ENCODE peak calls at places on chromosomes 12 and 14, in four cellular contexts. N, P, Q and Z are unnamed samples.

GRCh38 chr12:113478351-113479011 is 6.8 kb upstream of the LHX5 start:
- DNase-seq in N (no peak), P (no peak), Q (no peak), Z (no peak)

GRCh38 chr12:116880213-116880816 is 926 bp downstream of the HRK start:
- DNase-seq in N (peak), P (peak), Q (no peak), Z (no peak)

GRCh38 chr14:49550284-49551184 is 35.6 kb downstream of the RPS29 start:
- DNase-seq in N (no peak), P (peak), Q (no peak), Z (no peak)

GRCh38 chr14:26448181-26448855 is 149.5 kb downstream of the NOVA1 start:
- DNase-seq in N (peak), P (no peak), Q (no peak), Z (no peak)

GRCh38 chr14:34931206-34931605 is 51.6 kb upstream of the SRP54 start:
- DNase-seq in N (no peak), P (no peak), Q (no peak), Z (no peak)

GRCh38 chr14:48890333-48890732 is 695.8 kb downstream of the RPS29 start:
- DNase-seq in N (no peak), P (no peak), Q (no peak), Z (no peak)

GRCh38 chr14:80784824-80785223 is 156.7 kb downstream of the CEP128 start:
- DNase-seq in N (no peak), P (peak), Q (no peak), Z (no peak)

GRCh38 chr12:62305778-62306177 is 45.6 kb downstream of the USP15 start:
- DNase-seq in N (no peak), P (no peak), Q (no peak), Z (no peak)

GRCh38 chr12:1204581-1205121 is 213.6 kb downstream of the ERC1 start:
- DNase-seq in N (no peak), P (peak), Q (no peak), Z (no peak)

GRCh38 chr12:29551879-29552278 is 54.4 kb upstream of the OVCH1 start:
- DNase-seq in N (no peak), P (no peak), Q (no peak), Z (no peak)

GRCh38 chr12:113007166-113007565 is 28.8 kb downstream of the OAS2 start:
- DNase-seq in N (no peak), P (peak), Q (no peak), Z (no peak)

GRCh38 chr12:119940881-119941280 is 48.2 kb upstream of the BICDL1 start:
- DNase-seq in N (no peak), P (peak), Q (peak), Z (no peak)

GRCh38 chr12:2341871-2342270 is 289.1 kb downstream of the CACNA1C start:
- DNase-seq in N (no peak), P (peak), Q (no peak), Z (no peak)

GRCh38 chr12:93127107-93127560 is 198.0 kb upstream of the EEA1 start:
- DNase-seq in N (no peak), P (no peak), Q (no peak), Z (no peak)

GRCh38 chr12:53048780-53049401 is 974 bp upstream of the TNS2 start:
- DNase-seq in N (peak), P (peak), Q (no peak), Z (no peak)

GRCh38 chr14:100362311-100362927 is 39.3 kb downstream of the SLC25A47 start:
- DNase-seq in N (no peak), P (peak), Q (no peak), Z (no peak)

DNA sequence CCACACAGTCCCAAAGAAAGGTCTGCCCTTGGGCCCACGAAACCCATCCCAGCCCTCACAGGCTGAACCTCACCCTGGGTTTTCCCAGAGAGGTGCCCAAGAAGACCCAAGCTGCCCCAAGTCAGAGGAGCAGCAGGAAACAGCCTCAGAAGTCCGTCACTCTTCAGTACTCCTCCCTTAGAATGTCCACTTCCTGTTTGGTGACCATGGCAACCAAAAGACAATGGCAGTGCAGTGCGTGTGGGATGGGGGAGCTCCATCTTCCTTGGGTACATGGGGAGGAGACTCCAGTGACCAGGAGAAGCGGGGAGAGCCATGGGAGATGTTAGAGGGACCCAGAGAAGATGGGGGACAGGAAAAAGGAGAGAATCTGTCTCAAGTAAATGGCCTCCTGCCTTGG is 11.3 kb downstream of the SELPLG start:
- DNase-seq in N (peak), P (peak), Q (no peak), Z (no peak)
- H2BK15ac ChIP-seq in N (no peak), P (peak), Q (peak), Z (no peak)

GRCh38 chr14:93112891-93113677 is 2.6 kb downstream of the ITPK1 start:
- DNase-seq in N (peak), P (peak), Q (no peak), Z (peak)

GRCh38 chr14:93114713-93115068 is 1.0 kb downstream of the ITPK1 start:
- DNase-seq in N (no peak), P (no peak), Q (no peak), Z (peak)

GRCh38 chr14:93113678-93114067 is 2.1 kb downstream of the ITPK1 start:
- DNase-seq in N (peak), P (no peak), Q (no peak), Z (no peak)

GRCh38 chr14:93115069-93115919 is 431 bp downstream of the ITPK1 start:
- DNase-seq in N (peak), P (peak), Q (no peak), Z (peak)

DNA sequence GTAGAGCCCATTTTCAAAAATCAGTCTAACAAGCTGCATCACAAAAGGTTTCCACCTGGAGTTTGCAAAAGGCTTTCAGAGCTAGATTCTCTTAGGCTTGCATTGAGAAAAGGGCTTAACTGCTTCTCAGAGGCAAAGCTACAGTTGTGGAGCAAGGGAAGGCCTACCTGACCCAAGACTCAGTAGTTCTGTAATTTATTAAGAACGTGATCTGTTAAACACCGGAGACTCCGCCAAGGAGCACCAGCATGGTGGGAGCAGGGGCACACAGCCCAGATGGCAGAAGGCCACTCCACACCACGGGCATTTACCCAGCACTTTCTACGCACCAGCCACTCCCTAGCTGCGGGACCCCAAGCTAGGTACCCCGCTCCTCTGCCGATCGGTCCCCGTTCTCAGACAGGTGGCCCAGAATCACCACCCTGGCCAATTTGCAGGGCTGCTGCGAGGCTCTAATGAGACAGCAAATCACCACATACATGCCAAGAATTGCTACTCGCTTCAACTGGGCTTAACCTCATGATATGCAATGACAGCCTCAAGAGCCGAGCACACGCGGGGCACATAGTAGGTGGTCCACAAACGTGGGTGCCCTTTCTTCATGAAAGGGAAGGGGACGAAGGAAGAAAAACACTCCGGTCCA is 1.5 kb downstream of the ITPK1 start:
- DNase-seq in N (no peak), P (no peak), Q (no peak), Z (peak)
- H2AFZ ChIP-seq in N (no peak), P (no peak), Q (no peak), Z (peak)

GRCh38 chr12:51372021-51372420 is 19.2 kb downstream of the GALNT6 start:
- DNase-seq in N (no peak), P (no peak), Q (no peak), Z (no peak)
- H2BK12ac ChIP-seq in N (no peak), P (no peak), Q (no peak), Z (no peak)

GRCh38 chr12:98341732-98342131 is 173.7 kb upstream of the TMPO start:
- DNase-seq in N (no peak), P (no peak), Q (no peak), Z (no peak)
- H2BK15ac ChIP-seq in N (no peak), P (no peak), Q (no peak), Z (no peak)

DNA sequence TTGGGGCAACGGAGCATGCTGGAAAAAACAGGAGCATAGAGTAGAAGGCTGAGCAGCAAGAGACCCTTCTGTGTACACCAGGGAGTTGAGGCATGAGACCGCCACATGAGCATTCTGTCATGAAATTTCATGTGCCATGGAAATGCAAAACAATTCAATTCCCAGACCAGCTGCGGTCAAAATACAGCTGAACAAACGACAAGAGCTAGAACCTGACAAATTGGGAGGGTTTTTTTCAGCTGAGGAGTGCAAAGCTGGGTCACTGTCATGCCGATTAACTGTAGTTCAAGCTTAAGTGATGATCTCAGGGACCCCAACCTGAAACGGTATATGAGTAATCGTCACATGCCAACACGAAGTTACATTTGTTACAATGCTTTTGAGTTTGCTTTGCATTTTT is 37.1 kb downstream of the TMEM30B start:
- DNase-seq in N (no peak), P (no peak), Q (no peak), Z (no peak)
- H2AFZ ChIP-seq in N (no peak), P (no peak), Q (peak), Z (no peak)